ENCODE peak calls at places on chromosome 2, in nine cellular contexts. B, P, K, Z, L, T, V, H and I are unnamed samples.

GRCh38 chr2:128084757-128085156 is 6.2 kb upstream of the UGGT1 start:
- DNase-seq in B (no peak), P (no peak), K (no peak), Z (no peak), L (no peak), T (no peak), V (no peak), H (no peak), I (no peak)

GRCh38 chr2:128358941-128359731 is 40.5 kb upstream of the HS6ST1 start:
- DNase-seq in B (no peak), P (no peak), K (no peak), Z (no peak), L (no peak), T (no peak), V (peak), H (no peak), I (no peak)

GRCh38 chr2:9656270-9656766 is 25.5 kb upstream of the YWHAQ start:
- DNase-seq in B (no peak), P (no peak), K (no peak), Z (peak), L (no peak), T (peak), V (no peak), H (peak), I (no peak)

GRCh38 chr2:228669751-228670150 is 488.3 kb upstream of the SPHKAP start:
- DNase-seq in B (no peak), P (no peak), K (no peak), Z (no peak), L (no peak), T (no peak), V (no peak), H (no peak), I (no peak)

GRCh38 chr2:188159484-188159883 is 132.2 kb upstream of the GULP1 start:
- DNase-seq in B (no peak), P (no peak), K (no peak), Z (no peak), L (no peak), T (no peak), V (no peak), H (no peak), I (no peak)

GRCh38 chr2:65366595-65367125 is 65.7 kb downstream of the SPRED2 start:
- DNase-seq in B (no peak), P (peak), K (no peak), Z (peak), L (no peak), T (peak), V (no peak), H (peak), I (no peak)

GRCh38 chr2:26630235-26630634 is 10.9 kb downstream of the CIB4 start:
- DNase-seq in B (no peak), P (no peak), K (no peak), Z (no peak), L (no peak), T (no peak), V (no peak), H (no peak), I (no peak)

GRCh38 chr2:172461591-172462392 is 34.4 kb downstream of the ITGA6 start:
- DNase-seq in B (peak), P (no peak), K (peak), Z (peak), L (peak), T (peak), V (peak), H (peak), I (peak)

GRCh38 chr2:127657232-127657595 is 11.3 kb downstream of the GPR17 start:
- DNase-seq in B (no peak), P (no peak), K (no peak), Z (no peak), L (peak), T (no peak), V (no peak), H (no peak), I (no peak)

GRCh38 chr2:113181491-113182051 is 7.8 kb downstream of the PSD4 start:
- DNase-seq in B (peak), P (no peak), K (no peak), Z (no peak), L (no peak), T (no peak), V (peak), H (no peak), I (peak)

GRCh38 chr2:105934467-105934866 is 189.8 kb downstream of the NCK2 start:
- DNase-seq in B (peak), P (no peak), K (no peak), Z (no peak), L (no peak), T (no peak), V (no peak), H (no peak), I (no peak)

GRCh38 chr2:158932246-158932645 is 36.2 kb upstream of the TANC1 start:
- DNase-seq in B (no peak), P (no peak), K (no peak), Z (peak), L (no peak), T (peak), V (no peak), H (no peak), I (no peak)

DNA sequence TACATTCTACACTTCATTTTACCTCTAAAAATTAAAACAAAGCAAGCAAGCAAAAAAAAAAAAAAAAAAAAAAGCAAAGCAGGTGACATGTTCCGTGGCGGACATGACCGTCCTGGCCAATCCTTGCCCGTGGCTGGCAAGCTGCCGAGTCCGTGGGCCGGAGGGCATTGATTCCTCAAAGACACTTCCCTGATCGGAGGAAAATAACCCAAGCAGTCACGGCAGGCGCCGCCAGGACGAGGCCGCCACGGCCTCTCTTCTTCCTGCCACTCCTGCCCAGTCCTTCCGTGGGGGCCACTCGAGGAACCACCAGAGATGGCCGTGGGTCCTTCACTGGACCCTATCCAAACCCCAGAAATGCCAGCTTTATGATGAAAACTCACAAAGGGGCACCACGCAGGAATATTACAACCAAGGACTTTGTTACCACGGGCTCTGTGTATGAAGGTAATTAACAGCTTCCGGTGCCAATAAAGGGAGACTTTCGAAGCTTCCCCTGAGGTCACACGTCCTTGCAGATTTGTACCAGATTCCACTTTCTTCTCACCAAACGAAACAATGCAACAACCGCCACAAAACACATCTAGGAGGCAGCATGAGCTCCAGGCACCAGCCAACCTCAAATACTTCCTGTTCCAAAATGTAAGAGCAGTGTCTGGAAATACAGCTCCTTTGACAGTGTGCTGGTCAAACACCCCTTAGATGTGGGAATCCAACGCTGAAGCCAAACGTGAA is 170.3 kb downstream of the HDAC4 start:
- DNase-seq in B (no peak), P (no peak), K (no peak), Z (no peak), L (peak), T (no peak), V (no peak), H (no peak), I (no peak)
- H3K4me3 ChIP-seq in B (no peak), P (no peak), K (no peak), Z (no peak), L (no peak), T (no peak), V (no peak), H (no peak), I (no peak)

GRCh38 chr2:240434728-240435456 is 571 bp upstream of the GPC1 start:
- DNase-seq in B (peak), P (peak), K (peak), Z (peak), L (peak), T (peak), V (peak), H (peak), I (peak)

GRCh38 chr2:240435457-240435954 is at the start of gene GPC1:
- DNase-seq in B (peak), P (peak), K (no peak), Z (peak), L (peak), T (peak), V (peak), H (peak), I (peak)

GRCh38 chr2:240432430-240432819 is 3.0 kb upstream of the GPC1 start:
- DNase-seq in B (no peak), P (no peak), K (no peak), Z (no peak), L (peak), T (no peak), V (peak), H (no peak), I (peak)

GRCh38 chr2:240432820-240433801 is 2.4 kb upstream of the GPC1 start:
- DNase-seq in B (no peak), P (no peak), K (no peak), Z (no peak), L (peak), T (no peak), V (peak), H (no peak), I (peak)

GRCh38 chr2:240433973-240434727 is 1.3 kb upstream of the GPC1 start:
- DNase-seq in B (no peak), P (peak), K (no peak), Z (peak), L (peak), T (peak), V (no peak), H (peak), I (peak)
- H3K4me3 ChIP-seq in B (no peak), P (peak), K (peak), Z (peak), L (peak), T (peak), V (no peak), H (peak), I (peak)

DNA sequence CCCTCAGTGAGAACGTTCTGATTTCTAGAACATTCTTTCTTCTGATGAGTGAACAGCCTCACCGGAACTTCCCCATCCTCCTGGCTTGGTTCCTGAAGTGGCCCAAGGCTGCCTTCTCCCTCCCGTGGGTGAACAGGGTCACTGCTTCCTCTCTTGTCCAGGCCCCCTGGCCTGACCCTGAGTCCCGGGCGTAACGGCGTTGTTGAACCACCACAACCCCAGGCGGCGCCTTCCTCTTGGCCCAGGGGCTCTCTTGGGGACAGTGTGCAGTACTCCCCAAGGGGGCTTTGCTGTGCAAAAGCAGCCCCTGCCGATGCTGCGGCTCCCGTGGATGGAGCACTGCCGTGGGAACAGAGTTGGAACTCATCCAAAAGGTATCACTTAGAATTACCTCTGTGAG is 147.2 kb downstream of the TSN start:
- DNase-seq in B (no peak), P (no peak), K (no peak), Z (no peak), L (no peak), T (no peak), V (no peak), H (no peak), I (no peak)
- H3K4me3 ChIP-seq in B (no peak), P (no peak), K (no peak), Z (no peak), L (peak), T (no peak), V (no peak), H (no peak), I (no peak)

GRCh38 chr2:71697106-71698010 is 244.0 kb downstream of the DYSF start:
- DNase-seq in B (no peak), P (no peak), K (no peak), Z (no peak), L (no peak), T (no peak), V (no peak), H (no peak), I (no peak)
- H3K4me3 ChIP-seq in B (no peak), P (no peak), K (no peak), Z (no peak), L (no peak), T (no peak), V (no peak), H (no peak), I (no peak)

GRCh38 chr2:120313695-120314615 is 32.0 kb upstream of the INHBB start:
- DNase-seq in B (no peak), P (no peak), K (no peak), Z (no peak), L (no peak), T (no peak), V (peak), H (no peak), I (no peak)
- H3K4me3 ChIP-seq in B (no peak), P (no peak), K (no peak), Z (peak), L (peak), T (peak), V (no peak), H (no peak), I (peak)

DNA sequence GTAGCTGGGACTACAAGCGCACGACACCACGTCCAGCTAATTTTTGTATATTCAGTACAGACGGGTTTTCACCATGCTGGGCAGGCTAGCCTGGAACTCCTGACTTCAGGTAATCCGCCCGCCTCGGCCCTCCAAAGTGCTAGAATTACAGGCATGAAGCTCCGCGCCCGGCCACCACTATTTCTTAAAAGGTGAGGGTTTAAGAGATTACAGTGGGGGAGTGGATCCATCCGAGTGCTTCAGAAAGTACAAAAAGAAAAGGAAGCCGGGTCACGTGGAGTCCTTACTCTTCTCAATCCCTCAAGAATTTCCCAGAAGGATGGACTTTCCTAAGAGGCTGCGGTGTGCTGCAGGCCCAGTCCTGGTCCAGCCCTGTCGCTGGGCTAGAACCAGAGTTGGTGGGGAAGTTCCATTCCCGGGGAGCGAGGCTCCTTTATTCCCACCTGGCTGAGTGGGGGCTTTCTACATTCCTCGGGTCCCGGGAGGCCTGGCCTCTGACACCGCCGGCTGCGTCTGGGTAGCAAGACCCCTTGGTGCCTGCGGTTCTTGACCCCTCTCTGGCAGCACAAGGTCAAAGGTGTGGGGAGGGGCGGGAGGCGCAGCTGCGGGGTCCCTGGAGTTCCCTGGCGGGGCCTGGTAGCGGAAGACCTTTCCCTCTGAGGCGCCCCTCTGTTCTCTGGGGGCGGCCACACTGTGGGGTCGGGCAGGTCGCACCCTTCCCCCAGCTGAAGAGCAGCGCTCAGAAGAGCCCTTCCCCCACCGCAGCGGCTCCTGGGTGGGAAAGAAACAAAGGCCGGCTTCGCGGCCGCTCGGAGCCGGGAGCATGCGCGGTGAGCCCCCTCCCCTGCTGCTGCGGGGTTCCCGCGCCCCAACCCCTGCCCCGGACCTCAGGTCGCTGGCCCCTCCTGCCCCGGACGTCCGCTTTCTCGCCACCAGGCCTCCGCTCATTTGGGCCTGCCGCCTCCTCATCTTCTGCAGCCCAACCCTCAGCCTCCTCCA is 146.5 kb downstream of the ANKRD44 start:
- DNase-seq in B (peak), P (no peak), K (peak), Z (no peak), L (peak), T (no peak), V (no peak), H (no peak), I (peak)
- H3K4me3 ChIP-seq in B (no peak), P (no peak), K (peak), Z (no peak), L (peak), T (no peak), V (no peak), H (no peak), I (peak)

DNA sequence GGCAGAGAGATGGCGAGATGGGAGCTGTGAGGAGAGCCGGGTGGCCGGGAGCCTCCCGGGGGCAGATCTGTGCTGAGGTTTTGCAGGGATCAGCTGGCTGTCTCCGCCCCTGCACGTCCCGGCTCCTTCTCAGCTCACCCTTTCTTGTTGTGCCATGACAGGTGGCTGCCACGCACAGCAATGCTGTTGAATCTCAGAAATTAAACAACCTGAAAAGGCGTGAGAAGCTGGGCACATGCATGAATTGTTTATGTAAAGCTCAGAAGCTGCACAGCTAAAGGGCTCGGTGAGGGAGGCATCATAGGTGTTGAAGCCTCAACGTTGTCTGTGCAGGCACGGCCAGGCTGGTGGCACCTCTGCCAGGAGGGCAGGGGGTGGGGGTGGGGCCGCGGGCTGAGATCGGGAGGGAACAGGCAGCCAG is 858 bp upstream of the RTP5 start:
- DNase-seq in B (no peak), P (no peak), K (no peak), Z (no peak), L (peak), T (no peak), V (no peak), H (no peak), I (no peak)
- H3K4me3 ChIP-seq in B (no peak), P (no peak), K (no peak), Z (no peak), L (no peak), T (no peak), V (no peak), H (no peak), I (no peak)

DNA sequence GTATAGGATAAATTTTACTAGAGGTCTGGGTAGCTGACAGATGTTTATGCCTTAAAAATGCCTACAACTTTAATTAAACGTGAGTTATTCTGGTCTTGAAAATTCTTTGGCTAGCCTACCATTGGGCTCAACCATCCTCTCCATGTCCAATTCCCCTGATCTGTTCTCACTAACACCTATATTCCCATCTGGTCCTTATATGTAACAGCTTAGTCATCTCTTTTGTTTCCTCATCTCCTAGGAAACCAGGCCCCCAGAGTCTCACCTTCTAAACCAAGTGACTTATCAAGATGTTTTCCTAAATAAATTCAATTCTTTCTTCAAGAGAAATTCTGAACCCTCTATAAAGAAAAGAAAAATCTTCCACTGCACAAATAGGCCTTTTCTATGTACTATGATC is 148.5 kb downstream of the TTC32 start:
- DNase-seq in B (no peak), P (no peak), K (no peak), Z (no peak), L (no peak), T (peak), V (no peak), H (no peak), I (no peak)
- H3K4me3 ChIP-seq in B (no peak), P (no peak), K (no peak), Z (no peak), L (no peak), T (no peak), V (no peak), H (no peak), I (no peak)

DNA sequence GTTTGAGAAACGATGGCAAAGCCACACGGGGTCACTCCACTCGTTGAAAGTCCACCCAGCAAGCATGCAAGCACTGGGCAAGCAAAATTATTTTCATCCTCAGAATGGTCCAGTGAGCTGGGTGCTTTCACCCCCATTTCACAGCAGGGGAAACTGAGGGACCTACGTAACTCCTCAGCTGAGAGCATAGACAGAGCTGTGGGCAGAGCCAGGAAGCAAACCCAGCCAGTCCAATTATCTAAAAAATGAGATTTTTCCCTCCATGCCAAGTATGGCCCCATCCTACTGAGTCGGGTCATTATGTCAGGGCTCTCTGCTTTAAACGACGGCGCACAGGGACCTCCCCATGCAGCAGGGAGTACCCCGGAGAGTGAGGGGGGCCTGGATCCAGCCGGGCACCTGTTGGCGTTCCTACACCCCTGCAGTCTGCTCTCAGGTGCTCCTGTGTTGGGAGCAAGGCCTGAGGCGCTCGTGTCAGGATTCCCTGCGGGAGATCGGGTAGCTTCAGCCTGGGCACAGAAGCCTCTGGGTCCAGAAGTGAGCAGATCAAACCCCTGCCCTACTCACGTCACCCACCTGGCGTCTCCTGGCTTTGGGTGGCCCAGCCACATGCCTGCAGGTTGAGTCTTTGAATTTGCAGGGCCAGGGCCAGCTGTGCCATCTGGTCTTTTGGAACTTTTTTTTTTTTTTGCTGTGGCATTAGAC is 17.3 kb downstream of the TWIST2 start:
- DNase-seq in B (no peak), P (no peak), K (no peak), Z (no peak), L (no peak), T (no peak), V (no peak), H (no peak), I (no peak)
- H3K4me3 ChIP-seq in B (no peak), P (no peak), K (no peak), Z (no peak), L (no peak), T (no peak), V (no peak), H (peak), I (no peak)

GRCh38 chr2:73131807-73132206 is 19.1 kb upstream of the RAB11FIP5 start:
- DNase-seq in B (no peak), P (no peak), K (no peak), Z (no peak), L (no peak), T (no peak), V (no peak), H (no peak), I (no peak)
- H3K4me3 ChIP-seq in B (no peak), P (no peak), K (no peak), Z (no peak), L (no peak), T (no peak), V (no peak), H (no peak), I (no peak)